ENCODE peak calls at places on chromosome 1, in eight cellular contexts. X is heart left ventricle; Y is keratinocyte; D is cardiac muscle cell; B is AG04450; O is esophagus squamous epithelium; V is CD8-positive, alpha-beta T cell; G is Panc1. L is an unnamed sample.

GRCh38 chr1:9691726-9692125 is 40.2 kb downstream of the PIK3CD start:
- DNase-seq in B (no peak), Y (no peak), X (no peak), O (no peak), D (no peak), V (no peak), G (no peak), L (no peak)

GRCh38 chr1:29504266-29504665 is 267.9 kb downstream of the PTPRU start:
- DNase-seq in V (no peak), Y (no peak), D (no peak), B (no peak), O (no peak), G (no peak), X (no peak), L (no peak)

GRCh38 chr1:171366816-171367215 is 52.8 kb downstream of the FMO4 start:
- DNase-seq in B (no peak), O (no peak), G (no peak), V (no peak), Y (no peak), D (no peak), X (no peak), L (no peak)

GRCh38 chr1:98008373-98008772 is 87.5 kb upstream of the DPYD start:
- DNase-seq in X (no peak), V (no peak), B (no peak), G (no peak), D (no peak), O (no peak), Y (no peak), L (no peak)

GRCh38 chr1:217372251-217372970 is 258.5 kb downstream of the GPATCH2 start:
- DNase-seq in D (no peak), O (no peak), B (no peak), X (no peak), G (no peak), V (no peak), Y (no peak), L (no peak)

GRCh38 chr1:186781731-186782130 is 47.0 kb upstream of the PLA2G4A start:
- DNase-seq in G (no peak), X (peak), B (no peak), O (no peak), D (peak), V (no peak), Y (no peak), L (no peak)

GRCh38 chr1:10400013-10400412 is 1.1 kb downstream of the PGD start:
- DNase-seq in B (no peak), X (no peak), V (no peak), D (no peak), G (no peak), Y (no peak), O (no peak), L (no peak)

GRCh38 chr1:60560701-60561100 is 487.1 kb upstream of the C1orf87 start:
- DNase-seq in B (no peak), X (no peak), G (no peak), D (no peak), O (no peak), V (no peak), Y (no peak), L (no peak)

GRCh38 chr1:39500862-39501389 is 9.5 kb downstream of the BMP8A start:
- DNase-seq in O (no peak), Y (no peak), G (no peak), V (no peak), B (no peak), X (no peak), D (no peak), L (no peak)

GRCh38 chr1:231419147-231419546 is 2.9 kb downstream of the EGLN1 start:
- DNase-seq in O (no peak), X (no peak), B (no peak), D (no peak), Y (no peak), G (no peak), V (no peak), L (no peak)

GRCh38 chr1:36913523-36914060 is 120.7 kb downstream of the GRIK3 start:
- DNase-seq in V (no peak), O (no peak), B (no peak), Y (no peak), X (no peak), D (no peak), G (no peak), L (no peak)

GRCh38 chr1:169110691-169111447 is 4.4 kb downstream of the ATP1B1 start:
- DNase-seq in X (no peak), O (no peak), Y (no peak), D (peak), B (no peak), G (no peak), V (no peak), L (no peak)

GRCh38 chr1:40029608-40030007 is 10.9 kb upstream of the CAP1 start:
- DNase-seq in O (no peak), V (no peak), G (no peak), X (no peak), Y (no peak), B (no peak), D (no peak), L (peak)

GRCh38 chr1:64502924-64503323 is 33.0 kb downstream of the CACHD1 start:
- DNase-seq in G (no peak), D (peak), B (no peak), X (no peak), Y (no peak), O (no peak), V (no peak), L (no peak)

GRCh38 chr1:109491372-109491771 is 2.5 kb upstream of the CYB561D1 start:
- DNase-seq in Y (no peak), O (no peak), X (no peak), V (no peak), G (no peak), D (no peak), B (no peak), L (no peak)

GRCh38 chr1:79090985-79091384 is 84.5 kb upstream of the ADGRL4 start:
- DNase-seq in V (no peak), Y (no peak), X (no peak), D (no peak), O (no peak), G (no peak), B (no peak), L (no peak)

GRCh38 chr1:100530901-100531487 is 6.9 kb upstream of the GPR88 start:
- DNase-seq in G (no peak), V (no peak), X (peak), Y (no peak), D (peak), B (peak), O (no peak), L (no peak)

GRCh38 chr1:923131-923990 is at the start of gene SAMD11:
- DNase-seq in Y (no peak), B (peak), X (peak), G (no peak), O (no peak), V (peak), D (peak), L (no peak)

GRCh38 chr1:14850563-14850962 is 252.1 kb downstream of the KAZN start:
- DNase-seq in Y (no peak), X (no peak), V (no peak), B (no peak), G (no peak), D (no peak), O (no peak), L (no peak)

GRCh38 chr1:210394281-210394798 is 65.6 kb downstream of the HHAT start:
- DNase-seq in G (no peak), D (peak), V (no peak), Y (no peak), O (no peak), B (no peak), X (peak), L (no peak)

GRCh38 chr1:151416231-151416630 is 16.9 kb downstream of the PSMB4 start:
- DNase-seq in G (no peak), X (no peak), V (no peak), Y (peak), O (no peak), B (peak), D (peak), L (peak)

GRCh38 chr1:58515794-58516401 is 30.6 kb downstream of the OMA1 start:
- DNase-seq in Y (peak), V (peak), O (no peak), X (peak), D (peak), B (peak), G (peak), L (peak)

GRCh38 chr1:235617808-235618207 is 31.8 kb downstream of the GNG4 start:
- DNase-seq in Y (no peak), G (no peak), D (peak), O (no peak), V (no peak), X (no peak), B (peak), L (no peak)

GRCh38 chr1:44934786-44935185 is 51.6 kb downstream of the EIF2B3 start:
- DNase-seq in Y (no peak), B (no peak), D (no peak), O (no peak), G (no peak), X (no peak), V (no peak), L (no peak)

GRCh38 chr1:92804721-92805169 is 19.8 kb upstream of the EVI5 start:
- DNase-seq in O (no peak), G (no peak), Y (peak), V (no peak), B (peak), D (peak), X (peak), L (peak)

GRCh38 chr1:174040387-174040786 is 18.2 kb upstream of the RC3H1 start:
- DNase-seq in B (peak), X (no peak), V (no peak), D (peak), Y (peak), O (no peak), G (peak), L (peak)

GRCh38 chr1:156657971-156658319 is 16.0 kb downstream of the BCAN start:
- DNase-seq in B (no peak), G (no peak), V (no peak), X (no peak), Y (no peak), O (no peak), D (no peak), L (no peak)

GRCh38 chr1:176073524-176074157 is 133.4 kb downstream of the COP1 start:
- DNase-seq in O (no peak), Y (peak), B (peak), X (no peak), V (peak), G (peak), D (peak), L (peak)

GRCh38 chr1:21139601-21140000 is 37.1 kb downstream of the EIF4G3 start:
- DNase-seq in B (no peak), X (peak), O (no peak), Y (no peak), G (no peak), D (peak), V (no peak), L (no peak)

GRCh38 chr1:204398197-204399125 is 13.2 kb downstream of the PPP1R15B start:
- DNase-seq in X (no peak), O (no peak), D (peak), G (peak), B (no peak), V (peak), Y (peak), L (peak)

GRCh38 chr1:201648911-201649775 is 110.2 kb downstream of the NAV1 start:
- DNase-seq in O (no peak), V (no peak), D (peak), X (no peak), B (no peak), G (no peak), Y (no peak), L (no peak)

GRCh38 chr1:239833709-239834108 is 258.0 kb upstream of the FMN2 start:
- DNase-seq in G (no peak), D (no peak), O (no peak), B (no peak), V (no peak), Y (no peak), X (no peak), L (no peak)

GRCh38 chr1:91402023-91402422 is 2.6 kb downstream of the HFM1 start:
- DNase-seq in B (no peak), Y (no peak), D (peak), G (peak), O (no peak), V (no peak), X (no peak), L (no peak)

GRCh38 chr1:33246171-33246570 is 10.1 kb upstream of the ZNF362 start:
- DNase-seq in O (no peak), G (no peak), X (no peak), V (no peak), Y (no peak), B (no peak), D (no peak), L (no peak)

GRCh38 chr1:113874017-113874879 is 2.7 kb upstream of the PTPN22 start:
- DNase-seq in G (no peak), B (no peak), D (peak), Y (peak), V (no peak), O (no peak), X (no peak), L (peak)

GRCh38 chr1:175320804-175321203 is 128.2 kb upstream of the KIAA0040 start:
- DNase-seq in V (no peak), B (no peak), Y (no peak), O (no peak), G (no peak), D (no peak), X (no peak), L (no peak)

GRCh38 chr1:213550804-213551203 is 437.0 kb upstream of the PROX1 start:
- DNase-seq in D (no peak), V (no peak), Y (no peak), O (no peak), B (no peak), G (no peak), X (no peak), L (no peak)

DNA sequence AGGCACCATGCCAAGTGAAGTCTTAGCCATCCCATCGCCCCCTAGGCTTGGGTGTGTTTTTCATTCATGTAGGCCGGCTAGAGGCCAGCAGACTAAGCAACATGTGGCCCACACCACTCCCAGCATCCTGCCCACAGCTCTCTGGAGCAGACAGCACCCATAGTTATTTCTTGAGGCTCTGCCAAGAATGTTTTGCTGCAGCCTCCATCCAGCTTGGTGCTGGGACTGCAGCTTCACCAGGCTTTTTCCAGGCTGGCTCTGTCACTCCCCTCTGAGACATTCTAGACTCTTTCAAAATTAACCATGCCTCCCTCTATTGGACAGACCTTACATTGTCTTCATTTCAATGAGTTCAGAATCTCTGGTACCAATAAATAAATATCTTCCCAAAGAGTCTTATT is 104.2 kb downstream of the DUSP10 start:
- DNase-seq in O (no peak), V (no peak), Y (no peak), D (peak), X (peak), B (no peak), G (no peak), L (no peak)
- H3K27ac ChIP-seq in O (no peak), V (no peak), Y (no peak), D (no peak), X (no peak), B (no peak), G (no peak), L (no peak)

DNA sequence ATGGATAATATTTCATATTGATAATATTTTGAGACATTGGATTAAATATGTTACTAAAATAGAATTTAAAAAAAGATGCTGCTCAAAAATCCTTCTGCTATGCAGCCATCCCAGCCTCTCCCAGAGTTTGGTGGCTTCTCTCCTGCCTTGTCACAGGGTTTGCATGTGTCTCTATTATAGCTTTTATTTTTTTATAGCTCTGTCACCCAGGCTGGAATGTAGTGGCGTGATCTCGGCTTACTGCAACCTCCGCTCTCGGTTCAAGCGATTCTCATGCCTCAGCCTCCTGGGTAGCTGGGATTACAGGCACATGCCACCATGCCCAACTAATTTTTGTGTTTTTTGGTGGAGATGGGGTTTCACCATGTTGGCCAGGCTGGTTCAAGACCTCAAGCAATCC is 50.7 kb upstream of the ID3 start:
- DNase-seq in Y (no peak), D (no peak), V (no peak), O (no peak), X (no peak), B (no peak), G (no peak), L (no peak)
- H3K27ac ChIP-seq in Y (no peak), D (no peak), V (no peak), O (no peak), X (no peak), B (no peak), G (no peak), L (no peak)

GRCh38 chr1:55310517-55310927 is 95.4 kb upstream of the USP24 start:
- DNase-seq in G (peak), B (peak), X (no peak), O (no peak), Y (peak), V (no peak), D (peak), L (peak)
- H3K27ac ChIP-seq in G (no peak), B (peak), X (peak), O (no peak), Y (peak), V (no peak), D (no peak), L (peak)

GRCh38 chr1:89724369-89725015 is 91.6 kb downstream of the LRRC8C start:
- DNase-seq in V (peak), Y (no peak), B (no peak), G (peak), X (peak), D (peak), O (no peak), L (peak)
- H3K27ac ChIP-seq in V (no peak), Y (peak), B (peak), G (no peak), X (peak), D (no peak), O (peak), L (peak)

L was measured in epithelial cell of prostate.